ENCODE peak calls at places on chromosomes 5 and 9, in six cellular contexts. One of them, this sample, is unnamed.
A peak's percentile ranks its signal among the peaks of the same experiment; 100 is the strongest.

GRCh38 chr9:137502008-137502913 is 43.1 kb upstream of the NSMF start:
- DNase-seq in PC-3: peak; percentile 71
- DNase-seq in CD8-positive, alpha-beta T cell: no peak
- DNase-seq in fibroblast of lung: no peak
- DNase-seq in nephron progenitor cell: no peak
- DNase-seq in brain microvascular endothelial cell: no peak
- DNase-seq in this sample: no peak

GRCh38 chr5:112023766-112024165 is 266.8 kb upstream of the NREP start:
- DNase-seq in PC-3: no peak
- DNase-seq in CD8-positive, alpha-beta T cell: no peak
- DNase-seq in fibroblast of lung: no peak
- DNase-seq in nephron progenitor cell: no peak
- DNase-seq in brain microvascular endothelial cell: no peak
- DNase-seq in this sample: no peak

GRCh38 chr9:95605087-95605486 is 88.3 kb upstream of the PTCH1 start:
- DNase-seq in PC-3: peak; percentile 7
- DNase-seq in CD8-positive, alpha-beta T cell: no peak
- DNase-seq in fibroblast of lung: no peak
- DNase-seq in nephron progenitor cell: peak; percentile 23
- DNase-seq in brain microvascular endothelial cell: no peak
- DNase-seq in this sample: no peak

GRCh38 chr9:94952553-94953373 is 226.3 kb downstream of the AOPEP start:
- DNase-seq in PC-3: no peak
- DNase-seq in CD8-positive, alpha-beta T cell: no peak
- DNase-seq in fibroblast of lung: no peak
- DNase-seq in nephron progenitor cell: no peak
- DNase-seq in brain microvascular endothelial cell: no peak
- DNase-seq in this sample: no peak

GRCh38 chr9:29882767-29883166 is 2309.5 kb upstream of the C9orf72 start:
- DNase-seq in PC-3: no peak
- DNase-seq in CD8-positive, alpha-beta T cell: no peak
- DNase-seq in fibroblast of lung: no peak
- DNase-seq in nephron progenitor cell: no peak
- DNase-seq in brain microvascular endothelial cell: no peak
- DNase-seq in this sample: no peak

GRCh38 chr9:36163049-36163839 is 5.9 kb upstream of the CCIN start:
- DNase-seq in PC-3: no peak
- DNase-seq in CD8-positive, alpha-beta T cell: no peak
- DNase-seq in fibroblast of lung: peak; percentile 93
- DNase-seq in nephron progenitor cell: peak; percentile 57
- DNase-seq in brain microvascular endothelial cell: peak; percentile 71
- DNase-seq in this sample: no peak

GRCh38 chr5:166909040-166909439 is 1382.4 kb upstream of the WWC1 start:
- DNase-seq in PC-3: peak; percentile 31
- DNase-seq in CD8-positive, alpha-beta T cell: no peak
- DNase-seq in fibroblast of lung: peak; percentile 92
- DNase-seq in nephron progenitor cell: no peak
- DNase-seq in brain microvascular endothelial cell: no peak
- DNase-seq in this sample: no peak

GRCh38 chr9:19748278-19749126 is 40.3 kb downstream of the SLC24A2 start:
- DNase-seq in PC-3: no peak
- DNase-seq in CD8-positive, alpha-beta T cell: no peak
- DNase-seq in fibroblast of lung: no peak
- DNase-seq in nephron progenitor cell: no peak
- DNase-seq in brain microvascular endothelial cell: peak; percentile 1
- DNase-seq in this sample: no peak

GRCh38 chr9:14203366-14204056 is 110.4 kb downstream of the NFIB start:
- DNase-seq in PC-3: no peak
- DNase-seq in CD8-positive, alpha-beta T cell: no peak
- DNase-seq in fibroblast of lung: peak; percentile 63
- DNase-seq in nephron progenitor cell: no peak
- DNase-seq in brain microvascular endothelial cell: peak; percentile 45
- DNase-seq in this sample: no peak

GRCh38 chr9:89553451-89554020 is 51.3 kb upstream of the GADD45G start:
- DNase-seq in PC-3: no peak
- DNase-seq in CD8-positive, alpha-beta T cell: no peak
- DNase-seq in fibroblast of lung: no peak
- DNase-seq in nephron progenitor cell: no peak
- DNase-seq in brain microvascular endothelial cell: no peak
- DNase-seq in this sample: no peak

GRCh38 chr9:106830527-106831140 is 32.3 kb upstream of the ZNF462 start:
- DNase-seq in PC-3: no peak
- DNase-seq in CD8-positive, alpha-beta T cell: no peak
- DNase-seq in fibroblast of lung: no peak
- DNase-seq in nephron progenitor cell: no peak
- DNase-seq in brain microvascular endothelial cell: no peak
- DNase-seq in this sample: no peak

GRCh38 chr5:179311091-179311470 is 34.2 kb downstream of the ADAMTS2 start:
- DNase-seq in PC-3: no peak
- DNase-seq in CD8-positive, alpha-beta T cell: no peak
- DNase-seq in fibroblast of lung: no peak
- DNase-seq in nephron progenitor cell: no peak
- DNase-seq in brain microvascular endothelial cell: no peak
- DNase-seq in this sample: no peak

GRCh38 chr9:114238919-114239879 is 83.7 kb upstream of the ORM1 start:
- DNase-seq in PC-3: no peak
- DNase-seq in CD8-positive, alpha-beta T cell: no peak
- DNase-seq in fibroblast of lung: peak; percentile 45
- DNase-seq in nephron progenitor cell: no peak
- DNase-seq in brain microvascular endothelial cell: peak; percentile 66
- DNase-seq in this sample: no peak
- TF ChIP-seq CTCF in PC-3: peak; percentile 14
- TF ChIP-seq CTCF in CD8-positive, alpha-beta T cell: no peak
- TF ChIP-seq CTCF in fibroblast of lung: peak; percentile 50
- TF ChIP-seq CTCF in nephron progenitor cell: no peak
- TF ChIP-seq CTCF in brain microvascular endothelial cell: peak; percentile 74
- TF ChIP-seq CTCF in this sample: no peak

GRCh38 chr5:10034008-10034407 is 215.7 kb downstream of the ATPSCKMT start:
- DNase-seq in PC-3: no peak
- DNase-seq in CD8-positive, alpha-beta T cell: no peak
- DNase-seq in fibroblast of lung: no peak
- DNase-seq in nephron progenitor cell: no peak
- DNase-seq in brain microvascular endothelial cell: peak; percentile 38
- DNase-seq in this sample: no peak

GRCh38 chr5:10036136-10036535 is 213.6 kb downstream of the ATPSCKMT start:
- DNase-seq in PC-3: peak; percentile 92
- DNase-seq in CD8-positive, alpha-beta T cell: no peak
- DNase-seq in fibroblast of lung: peak; percentile 78
- DNase-seq in nephron progenitor cell: no peak
- DNase-seq in brain microvascular endothelial cell: peak; percentile 33
- DNase-seq in this sample: no peak

GRCh38 chr5:10030219-10030831 is 219.4 kb downstream of the ATPSCKMT start:
- DNase-seq in PC-3: peak; percentile 76
- DNase-seq in CD8-positive, alpha-beta T cell: no peak
- DNase-seq in fibroblast of lung: peak; percentile 52
- DNase-seq in nephron progenitor cell: peak; percentile 18
- DNase-seq in brain microvascular endothelial cell: peak; percentile 53
- DNase-seq in this sample: no peak

GRCh38 chr5:10031817-10032216 is 217.9 kb downstream of the ATPSCKMT start:
- DNase-seq in PC-3: peak; percentile 37
- DNase-seq in CD8-positive, alpha-beta T cell: no peak
- DNase-seq in fibroblast of lung: no peak
- DNase-seq in nephron progenitor cell: no peak
- DNase-seq in brain microvascular endothelial cell: no peak
- DNase-seq in this sample: no peak
- TF ChIP-seq CTCF in PC-3: peak; percentile 54
- TF ChIP-seq CTCF in CD8-positive, alpha-beta T cell: no peak
- TF ChIP-seq CTCF in fibroblast of lung: no peak
- TF ChIP-seq CTCF in nephron progenitor cell: no peak
- TF ChIP-seq CTCF in brain microvascular endothelial cell: no peak
- TF ChIP-seq CTCF in this sample: no peak

GRCh38 chr9:130183133-130183762 is 11.0 kb downstream of the NCS1 start:
- DNase-seq in PC-3: no peak
- DNase-seq in CD8-positive, alpha-beta T cell: no peak
- DNase-seq in fibroblast of lung: peak; percentile 64
- DNase-seq in nephron progenitor cell: no peak
- DNase-seq in brain microvascular endothelial cell: no peak
- DNase-seq in this sample: no peak

GRCh38 chr9:130186839-130187522 is 14.8 kb downstream of the NCS1 start:
- DNase-seq in PC-3: peak; percentile 75
- DNase-seq in CD8-positive, alpha-beta T cell: no peak
- DNase-seq in fibroblast of lung: peak; percentile 42
- DNase-seq in nephron progenitor cell: no peak
- DNase-seq in brain microvascular endothelial cell: no peak
- DNase-seq in this sample: no peak

GRCh38 chr9:130185494-130186005 is 13.3 kb downstream of the NCS1 start:
- DNase-seq in PC-3: no peak
- DNase-seq in CD8-positive, alpha-beta T cell: no peak
- DNase-seq in fibroblast of lung: peak; percentile 36
- DNase-seq in nephron progenitor cell: no peak
- DNase-seq in brain microvascular endothelial cell: no peak
- DNase-seq in this sample: no peak

GRCh38 chr9:130186051-130186450 is 13.8 kb downstream of the NCS1 start:
- DNase-seq in PC-3: no peak
- DNase-seq in CD8-positive, alpha-beta T cell: no peak
- DNase-seq in fibroblast of lung: peak; percentile 47
- DNase-seq in nephron progenitor cell: no peak
- DNase-seq in brain microvascular endothelial cell: no peak
- DNase-seq in this sample: no peak

GRCh38 chr9:130184983-130185382 is 12.8 kb downstream of the NCS1 start:
- DNase-seq in PC-3: no peak
- DNase-seq in CD8-positive, alpha-beta T cell: no peak
- DNase-seq in fibroblast of lung: no peak
- DNase-seq in nephron progenitor cell: no peak
- DNase-seq in brain microvascular endothelial cell: no peak
- DNase-seq in this sample: no peak
- TF ChIP-seq CTCF in PC-3: no peak
- TF ChIP-seq CTCF in CD8-positive, alpha-beta T cell: no peak
- TF ChIP-seq CTCF in fibroblast of lung: no peak
- TF ChIP-seq CTCF in nephron progenitor cell: no peak
- TF ChIP-seq CTCF in brain microvascular endothelial cell: no peak
- TF ChIP-seq CTCF in this sample: no peak

GRCh38 chr9:27248702-27249101 is 48.2 kb downstream of the EQTN start:
- DNase-seq in PC-3: peak; percentile 28
- DNase-seq in CD8-positive, alpha-beta T cell: no peak
- DNase-seq in fibroblast of lung: no peak
- DNase-seq in nephron progenitor cell: no peak
- DNase-seq in brain microvascular endothelial cell: no peak
- DNase-seq in this sample: no peak

DNA sequence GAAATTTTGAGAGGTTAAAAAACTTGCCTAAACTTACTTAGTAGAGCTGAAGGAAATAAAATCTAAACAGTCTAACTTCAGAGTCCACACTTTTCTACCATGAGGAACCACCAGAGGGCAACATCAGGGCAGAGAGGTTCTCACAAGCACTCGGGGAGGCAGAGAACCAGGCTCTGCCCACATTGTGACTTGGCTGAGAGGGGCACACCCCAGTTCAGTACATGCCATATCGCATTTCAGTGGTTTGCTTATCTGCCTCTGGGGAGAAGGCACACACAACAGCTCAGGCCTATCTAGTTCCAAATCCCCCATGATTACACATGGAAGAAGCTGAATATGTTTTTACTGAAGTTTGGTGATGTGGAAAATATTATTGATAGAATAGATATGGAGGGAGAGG is 49.2 kb downstream of the EQTN start:
- DNase-seq in PC-3: peak; percentile 63
- DNase-seq in CD8-positive, alpha-beta T cell: no peak
- DNase-seq in fibroblast of lung: peak; percentile 68
- DNase-seq in nephron progenitor cell: peak; percentile 40
- DNase-seq in brain microvascular endothelial cell: peak; percentile 73
- DNase-seq in this sample: peak; percentile 21
- TF ChIP-seq CTCF in PC-3: peak; percentile 72
- TF ChIP-seq CTCF in CD8-positive, alpha-beta T cell: no peak
- TF ChIP-seq CTCF in fibroblast of lung: peak; percentile 74
- TF ChIP-seq CTCF in nephron progenitor cell: peak; percentile 68
- TF ChIP-seq CTCF in brain microvascular endothelial cell: peak; percentile 83
- TF ChIP-seq CTCF in this sample: peak; percentile 71

DNA sequence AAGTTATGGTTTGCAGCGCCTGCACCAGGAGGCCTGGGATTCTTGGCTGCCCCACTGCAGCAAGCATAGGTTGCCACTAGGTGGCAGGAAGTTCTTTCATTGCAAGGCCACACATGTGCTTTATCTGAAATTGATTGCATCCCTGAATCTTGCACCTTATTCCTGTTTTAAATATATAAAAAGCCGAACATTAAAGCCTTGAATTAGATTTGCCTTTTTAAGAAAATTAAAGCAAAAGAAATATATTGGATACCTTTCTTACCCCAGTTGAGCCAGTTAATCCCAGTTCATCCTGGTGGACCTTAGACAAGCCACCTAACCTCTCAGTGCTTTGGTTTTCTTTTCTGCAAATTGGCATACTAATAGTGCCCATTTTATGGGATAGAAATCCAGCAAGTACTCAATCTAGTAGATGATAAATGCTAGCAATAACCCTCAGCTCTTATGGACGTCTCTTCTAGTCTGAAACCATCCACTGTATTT is 6.3 kb upstream of the TRMT10B start:
- DNase-seq in PC-3: peak; percentile 69
- DNase-seq in CD8-positive, alpha-beta T cell: peak; percentile 34
- DNase-seq in fibroblast of lung: peak; percentile 76
- DNase-seq in nephron progenitor cell: peak; percentile 65
- DNase-seq in brain microvascular endothelial cell: peak; percentile 65
- DNase-seq in this sample: peak; percentile 32
- TF ChIP-seq CTCF in PC-3: peak; percentile 87
- TF ChIP-seq CTCF in CD8-positive, alpha-beta T cell: peak; percentile 86
- TF ChIP-seq CTCF in fibroblast of lung: peak; percentile 98
- TF ChIP-seq CTCF in nephron progenitor cell: peak; percentile 93
- TF ChIP-seq CTCF in brain microvascular endothelial cell: peak; percentile 97
- TF ChIP-seq CTCF in this sample: peak; percentile 88

DNA sequence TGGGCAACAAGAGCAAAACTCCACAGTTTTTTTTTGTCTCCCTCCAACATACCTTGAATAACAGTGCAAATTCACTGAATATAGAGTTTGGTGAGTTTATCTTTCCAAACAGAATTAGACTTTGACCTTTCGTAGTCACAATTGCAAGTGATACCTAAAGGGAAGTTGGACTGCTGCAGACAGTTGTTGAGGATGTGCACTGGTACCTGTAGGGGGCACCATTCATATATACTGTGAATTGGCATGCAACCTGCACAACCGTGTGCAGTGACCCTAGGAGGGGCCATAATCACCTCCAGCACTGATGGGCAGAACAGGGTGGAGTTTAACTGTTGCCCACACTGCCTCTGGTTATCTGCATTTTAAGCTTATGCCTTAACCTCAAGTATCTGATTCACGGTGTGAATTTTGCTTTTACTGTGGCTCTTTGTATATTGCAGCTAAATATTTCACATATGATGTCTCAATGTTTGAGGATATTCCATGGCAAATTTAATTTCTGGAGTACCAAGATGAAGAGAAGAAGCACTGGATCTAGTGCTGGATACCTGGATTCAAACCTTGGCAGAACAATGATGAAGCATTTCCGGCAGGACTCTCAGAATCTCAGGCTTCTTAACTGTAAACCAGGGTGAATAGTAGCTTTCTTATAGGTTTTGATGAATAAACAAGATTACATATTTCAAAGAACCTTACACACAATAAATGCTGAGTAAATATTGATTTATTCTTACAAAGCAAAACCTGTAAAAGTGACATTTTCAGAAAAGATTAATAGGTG is 144.4 kb downstream of the ACTBL2 start:
- DNase-seq in PC-3: peak; percentile 62
- DNase-seq in CD8-positive, alpha-beta T cell: no peak
- DNase-seq in fibroblast of lung: no peak
- DNase-seq in nephron progenitor cell: peak; percentile 6
- DNase-seq in brain microvascular endothelial cell: no peak
- DNase-seq in this sample: no peak
- TF ChIP-seq CTCF in PC-3: peak; percentile 59
- TF ChIP-seq CTCF in CD8-positive, alpha-beta T cell: no peak
- TF ChIP-seq CTCF in fibroblast of lung: peak; percentile 46
- TF ChIP-seq CTCF in nephron progenitor cell: peak; percentile 29
- TF ChIP-seq CTCF in brain microvascular endothelial cell: peak; percentile 68
- TF ChIP-seq CTCF in this sample: peak; percentile 47

GRCh38 chr5:74919487-74919886 is 53.3 kb upstream of the FAM169A start:
- DNase-seq in PC-3: peak; percentile 63
- DNase-seq in CD8-positive, alpha-beta T cell: no peak
- DNase-seq in fibroblast of lung: peak; percentile 80
- DNase-seq in nephron progenitor cell: peak; percentile 18
- DNase-seq in brain microvascular endothelial cell: peak; percentile 36
- DNase-seq in this sample: no peak
- TF ChIP-seq CTCF in PC-3: peak; percentile 50
- TF ChIP-seq CTCF in CD8-positive, alpha-beta T cell: peak; percentile 79
- TF ChIP-seq CTCF in fibroblast of lung: peak; percentile 57
- TF ChIP-seq CTCF in nephron progenitor cell: peak; percentile 48
- TF ChIP-seq CTCF in brain microvascular endothelial cell: peak; percentile 57
- TF ChIP-seq CTCF in this sample: peak; percentile 60